ENCODE peak calls at places on chromosomes 13 and 19, in five cellular contexts. I, Y, N, B and U are unnamed samples.

GRCh38 chr13:21022694-21023325 is 38.6 kb downstream of the LATS2 start:
- DNase-seq in I (no peak), Y (no peak), N (no peak), B (no peak), U (peak; percentile 62)

GRCh38 chr19:10044390-10044789 is 31.1 kb downstream of the RDH8 start:
- DNase-seq in I (no peak), Y (no peak), N (no peak), B (no peak), U (no peak)

GRCh38 chr19:15390814-15391213 is 11.2 kb upstream of the AKAP8 start:
- DNase-seq in I (no peak), Y (no peak), N (no peak), B (no peak), U (no peak)

GRCh38 chr13:51717786-51718398 is 86.1 kb downstream of the DHRS12 start:
- DNase-seq in I (no peak), Y (no peak), N (no peak), B (no peak), U (no peak)

GRCh38 chr13:41467546-41467945 is 10.2 kb downstream of the RGCC start:
- DNase-seq in I (no peak), Y (no peak), N (no peak), B (no peak), U (no peak)

GRCh38 chr19:16370671-16371391 is 46.2 kb downstream of the KLF2 start:
- DNase-seq in I (peak; percentile 44), Y (peak; percentile 61), N (no peak), B (no peak), U (no peak)

GRCh38 chr13:101576452-101576851 is 124.0 kb downstream of the ITGBL1 start:
- DNase-seq in I (no peak), Y (no peak), N (no peak), B (no peak), U (no peak)

GRCh38 chr19:49427855-49428546 is 2.8 kb downstream of the GFY start:
- DNase-seq in I (no peak), Y (no peak), N (no peak), B (no peak), U (no peak)

GRCh38 chr19:10344780-10345179 is 5.4 kb upstream of the ICAM3 start:
- DNase-seq in I (no peak), Y (no peak), N (no peak), B (no peak), U (no peak)

GRCh38 chr19:33950141-33950805 is 153.6 kb downstream of the KCTD15 start:
- DNase-seq in I (no peak), Y (no peak), N (no peak), B (no peak), U (no peak)
- H3K4me3 ChIP-seq in I (no peak overlapping the region), Y (no peak overlapping the region), N (no peak overlapping the region), B (no peak overlapping the region), U (no peak overlapping the region)

GRCh38 chr13:27005556-27005955 is 166.1 kb downstream of the USP12 start:
- DNase-seq in I (no peak), Y (no peak), N (no peak), B (no peak), U (peak; percentile 42)
- H3K4me3 ChIP-seq in I (no peak overlapping the region), Y (no peak overlapping the region), N (no peak overlapping the region), B (no peak overlapping the region), U (no peak overlapping the region)

GRCh38 chr19:18321729-18322091 is 1.2 kb downstream of the LSM4 start:
- DNase-seq in I (no peak), Y (no peak), N (no peak), B (no peak), U (no peak)
- H3K4me3 ChIP-seq in I (no peak overlapping the region), Y (peak overlapping the region; percentile 88), N (peak overlapping the region; percentile 78), B (no peak overlapping the region), U (no peak overlapping the region)

GRCh38 chr13:54361460-54361859 is 1332.8 kb downstream of the OLFM4 start:
- DNase-seq in I (no peak), Y (no peak), N (no peak), B (no peak), U (no peak)

GRCh38 chr13:54368387-54368786 is 1339.8 kb downstream of the OLFM4 start:
- DNase-seq in I (no peak), Y (no peak), N (no peak), B (no peak), U (no peak)

GRCh38 chr13:54367639-54368271 is 1339.1 kb downstream of the OLFM4 start:
- DNase-seq in I (no peak), Y (no peak), N (no peak), B (no peak), U (no peak)

DNA sequence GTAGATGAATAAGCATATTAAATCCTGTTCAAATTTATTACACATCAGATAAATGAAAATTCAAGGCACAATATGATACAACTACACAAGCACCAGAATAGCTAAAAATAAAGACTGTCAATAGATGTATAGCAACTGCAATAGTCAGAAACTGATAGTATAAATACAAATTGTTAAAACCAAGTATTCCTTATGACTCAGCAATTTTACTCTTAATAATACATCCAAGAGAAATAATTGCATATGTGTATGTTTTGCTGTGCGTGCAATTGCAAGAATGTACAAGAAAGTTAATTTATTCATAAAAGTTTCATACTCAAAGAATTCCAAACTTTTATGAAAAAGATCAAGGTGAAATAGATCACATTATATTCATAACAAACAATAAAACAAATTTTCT is 1338.1 kb downstream of the OLFM4 start:
- DNase-seq in I (no peak), Y (no peak), N (no peak), B (no peak), U (no peak)
- H3K4me3 ChIP-seq in I (no peak overlapping the region), Y (no peak overlapping the region), N (no peak overlapping the region), B (no peak overlapping the region), U (no peak overlapping the region)

DNA sequence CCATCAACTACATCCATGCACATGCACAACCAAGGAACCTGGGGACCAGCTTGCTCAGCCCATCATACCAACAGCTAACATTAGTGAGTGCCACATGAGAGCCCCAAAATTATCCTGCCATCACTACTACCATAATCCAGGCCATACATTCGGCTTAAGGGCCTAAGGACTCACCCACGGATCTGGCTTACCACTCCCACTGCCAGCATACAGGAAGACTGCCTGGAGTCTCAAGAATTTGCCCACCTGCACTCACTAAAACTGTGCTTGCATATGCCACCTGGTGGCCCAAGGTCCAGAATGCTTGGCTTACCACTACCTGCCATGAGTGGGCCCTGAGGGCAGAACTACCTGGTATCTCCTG is 1562.9 kb upstream of the PRR20A start:
- DNase-seq in I (no peak), Y (no peak), N (no peak), B (no peak), U (no peak)
- H3K4me3 ChIP-seq in I (no peak overlapping the region), Y (no peak overlapping the region), N (no peak overlapping the region), B (no peak overlapping the region), U (no peak overlapping the region)